ENCODE peak calls at places on chromosome 3, in seven cellular contexts. V, H, R, J, Q, T and K are unnamed samples.

GRCh38 chr3:27561591-27561990 is 77.4 kb upstream of the SLC4A7 start:
- DNase-seq in Q (no peak), R (no peak), H (no peak), V (no peak), T (no peak), J (no peak), K (no peak)

GRCh38 chr3:74328505-74328904 is 286.0 kb downstream of the CNTN3 start:
- DNase-seq in V (no peak), T (no peak), Q (no peak), R (no peak), J (no peak), H (no peak), K (no peak)

GRCh38 chr3:45965281-45966052 is 22.2 kb downstream of the CXCR6 start:
- DNase-seq in Q (peak; percentile 73), R (no peak), J (no peak), V (no peak), T (no peak), H (no peak), K (no peak)

GRCh38 chr3:133944181-133944580 is 48.5 kb upstream of the RAB6B start:
- DNase-seq in H (no peak), T (no peak), V (peak; percentile 55), Q (no peak), R (no peak), J (peak; percentile 87), K (no peak)

GRCh38 chr3:189586941-189587687 is 44.1 kb upstream of the TP63 start:
- DNase-seq in V (no peak), H (no peak), J (no peak), Q (no peak), R (no peak), T (no peak), K (no peak)

GRCh38 chr3:48187579-48188265 is 495 bp downstream of the CDC25A start:
- DNase-seq in V (no peak), T (peak; percentile 74), H (peak; percentile 35), J (peak; percentile 82), R (peak; percentile 50), Q (no peak), K (no peak)

GRCh38 chr3:197750396-197750831 is 731 bp downstream of the FYTTD1 start:
- DNase-seq in J (peak; percentile 67), H (peak; percentile 70), Q (peak; percentile 72), T (peak; percentile 85), V (peak; percentile 55), R (peak; percentile 73), K (peak; percentile 76)

GRCh38 chr3:56758539-56758981 is 43.2 kb downstream of the ARHGEF3 start:
- DNase-seq in V (peak; percentile 93), R (no peak), H (no peak), J (peak; percentile 94), T (peak; percentile 61), Q (peak; percentile 57), K (peak; percentile 30)

GRCh38 chr3:171351676-171352075 is 108.5 kb downstream of the TNIK start:
- DNase-seq in R (no peak), T (no peak), V (peak; percentile 97), H (no peak), J (peak; percentile 86), Q (no peak), K (peak; percentile 39)

GRCh38 chr3:78645628-78646310 is 1122.0 kb downstream of the ROBO1 start:
- DNase-seq in J (peak; percentile 87), H (no peak), T (peak; percentile 87), V (peak; percentile 62), Q (no peak), R (no peak), K (no peak)

GRCh38 chr3:122577409-122578028 is at the start of gene PARP15:
- DNase-seq in R (peak; percentile 9), T (no peak), V (no peak), J (peak; percentile 14), Q (peak; percentile 77), H (no peak), K (peak; percentile 14)

GRCh38 chr3:23612296-23612891 is 193.4 kb upstream of the UBE2E1 start:
- DNase-seq in T (no peak), V (peak; percentile 42), Q (no peak), J (peak; percentile 55), H (peak; percentile 35), R (peak; percentile 30), K (no peak)

GRCh38 chr3:168582503-168582902 is 486.8 kb upstream of the GOLIM4 start:
- DNase-seq in V (no peak), R (no peak), H (no peak), T (no peak), Q (no peak), J (no peak), K (no peak)

GRCh38 chr3:117281371-117281770 is 571.8 kb downstream of the TUSC7 start:
- DNase-seq in J (peak; percentile 9), R (no peak), H (no peak), V (no peak), Q (no peak), T (no peak), K (peak; percentile 20)

GRCh38 chr3:187114511-187114910 is 24.8 kb downstream of the RPL39L start:
- DNase-seq in V (no peak), J (no peak), H (no peak), T (no peak), R (no peak), Q (no peak), K (no peak)

GRCh38 chr3:43970920-43971319 is 270.8 kb upstream of the TOPAZ1 start:
- DNase-seq in J (no peak), V (no peak), H (no peak), Q (no peak), T (no peak), R (no peak), K (no peak)

GRCh38 chr3:45807645-45808540 is 11.6 kb upstream of the SLC6A20 start:
- DNase-seq in V (no peak), H (no peak), J (no peak), R (no peak), Q (no peak), T (no peak), K (no peak)

GRCh38 chr3:186097663-186098451 is 11.0 kb downstream of the ETV5 start:
- DNase-seq in Q (no peak), T (peak; percentile 87), J (peak; percentile 88), H (peak; percentile 54), R (peak; percentile 72), V (peak; percentile 89), K (peak; percentile 90)

GRCh38 chr3:20043825-20044224 is 3.6 kb downstream of the KAT2B start:
- DNase-seq in V (no peak), H (no peak), J (no peak), Q (no peak), T (no peak), R (no peak), K (no peak)

GRCh38 chr3:53483821-53484220 is 10.6 kb upstream of the CACNA1D start:
- DNase-seq in V (no peak), R (no peak), J (no peak), T (no peak), H (no peak), Q (no peak), K (no peak)

DNA sequence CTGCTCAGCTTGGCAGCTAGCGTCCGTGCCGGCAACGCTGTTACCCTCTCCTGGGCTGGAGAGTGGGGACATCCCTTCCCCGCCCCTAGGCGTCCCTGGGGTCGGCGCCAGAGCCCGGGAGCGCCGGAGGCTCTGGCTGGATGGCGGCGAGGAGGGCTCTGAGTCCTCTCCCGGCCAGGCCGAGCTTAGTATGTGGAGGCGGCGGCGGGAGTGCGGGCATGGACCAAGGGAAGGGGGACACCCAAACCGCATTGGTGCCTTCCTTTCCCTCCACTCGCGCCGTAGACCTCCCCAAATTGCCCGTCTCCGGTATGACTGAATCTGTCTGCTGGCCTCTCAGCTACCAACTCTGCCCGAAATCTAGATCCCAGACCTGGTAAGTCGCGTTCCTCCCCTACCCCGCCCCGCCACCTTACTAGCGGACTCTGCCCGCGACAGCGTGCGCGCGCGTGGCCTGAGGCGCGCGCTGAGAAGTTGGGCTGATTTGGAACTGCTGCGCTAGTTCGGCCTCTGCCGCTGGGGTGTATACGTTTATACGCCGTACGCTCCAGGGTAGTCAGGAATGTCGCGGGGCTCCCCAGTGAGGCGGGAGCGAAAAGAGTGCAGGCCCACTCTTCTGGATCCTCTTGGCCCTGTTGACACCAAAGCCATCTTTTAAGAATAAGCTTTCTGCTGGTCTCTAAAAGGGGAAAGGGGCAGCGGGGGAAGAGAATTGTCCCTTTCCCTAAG is 12.2 kb downstream of the ZIC1 start:
- DNase-seq in T (no peak), V (no peak), R (no peak), H (no peak), Q (no peak), J (no peak), K (no peak)
- TF ChIP-seq CTCF in T (no peak), V (no peak), R (no peak), H (no peak), Q (no peak), J (no peak), K (no peak)

DNA sequence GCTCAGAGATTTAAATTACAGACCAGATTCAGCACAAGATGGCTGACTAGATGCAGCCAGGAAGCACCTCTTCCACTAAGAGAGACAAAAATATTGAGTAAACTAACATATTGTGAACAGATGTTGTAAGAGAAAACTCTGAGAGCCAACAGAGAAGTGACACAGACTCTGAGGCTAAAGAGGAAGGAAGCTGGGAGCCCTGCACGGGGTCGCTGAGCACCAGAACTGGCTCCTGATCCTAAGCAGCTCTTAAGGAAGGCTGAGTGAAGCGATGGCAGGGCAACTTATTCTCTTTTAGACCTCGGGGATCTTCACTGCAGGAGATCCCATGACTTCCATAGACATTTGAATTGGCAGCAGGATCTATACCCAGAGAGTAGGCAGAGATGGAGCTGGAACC is 578.0 kb upstream of the GRM7 start:
- DNase-seq in J (no peak), V (no peak), Q (no peak), R (no peak), H (no peak), T (no peak), K (no peak)
- H3K9me3 ChIP-seq in J (no peaks in the 10 kb centered on the region), V (peaks cover 4% of the 10 kb centered on the region), Q (no peaks in the 10 kb centered on the region), R (no peaks in the 10 kb centered on the region), H (no peaks in the 10 kb centered on the region), T (no peaks in the 10 kb centered on the region), K (no peaks in the 10 kb centered on the region)

DNA sequence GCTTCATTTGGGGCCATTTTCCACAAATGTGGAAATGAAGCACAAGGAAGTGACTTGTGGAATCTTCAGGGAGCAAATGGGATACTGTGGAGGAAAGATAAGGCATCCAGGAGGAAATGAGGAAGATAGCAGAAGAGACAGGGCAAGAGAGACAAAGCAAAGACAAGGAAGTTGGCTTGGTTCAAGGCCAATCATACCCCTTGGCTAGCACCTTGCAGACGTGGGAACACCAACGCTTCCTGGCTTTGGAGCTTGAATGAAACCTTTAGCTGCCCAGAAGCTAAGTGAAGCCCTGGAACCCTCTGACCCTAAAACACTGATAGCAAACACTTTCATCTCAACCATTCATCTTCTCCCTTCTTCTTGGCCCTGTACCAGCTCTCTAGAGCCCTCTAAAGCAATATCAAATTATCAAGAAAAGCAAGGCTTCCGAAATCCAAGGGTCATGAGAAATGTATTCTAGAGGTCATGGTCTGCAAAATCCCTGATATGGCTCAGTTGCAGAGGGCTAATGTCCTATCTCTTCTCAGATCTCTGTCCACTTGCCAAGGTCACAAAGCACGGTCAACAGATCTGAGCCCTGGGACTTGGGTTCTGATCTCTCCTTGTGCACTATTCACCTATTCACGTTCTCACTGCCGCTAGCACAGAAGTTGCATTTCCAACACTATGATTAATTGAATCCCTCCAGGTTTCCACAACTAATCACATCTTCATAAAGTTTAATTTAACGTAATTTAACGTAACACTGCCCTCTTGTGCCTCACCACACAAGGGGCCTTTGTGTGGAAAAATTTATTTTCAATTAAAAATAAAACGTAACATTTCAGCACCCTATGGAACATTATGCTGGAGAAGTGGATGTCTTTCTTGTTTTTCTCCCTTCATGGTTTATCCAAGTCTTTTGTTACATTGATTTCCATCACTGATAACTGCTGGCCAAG is 557.6 kb upstream of the ADAMTS9 start:
- DNase-seq in V (peak; percentile 12), J (peak; percentile 58), H (no peak), T (no peak), R (no peak), Q (no peak), K (no peak)
- TF ChIP-seq CTCF in V (peak; percentile 35), J (peak; percentile 60), H (peak; percentile 59), T (peak; percentile 59), R (peak; percentile 55), Q (no peak), K (peak; percentile 55)

GRCh38 chr3:7263347-7264195 is 402.7 kb downstream of the GRM7 start:
- DNase-seq in Q (no peak), V (no peak), R (no peak), T (no peak), H (no peak), J (no peak), K (no peak)
- H3K9me3 ChIP-seq in Q (no peaks in the 10 kb centered on the region), V (no peaks in the 10 kb centered on the region), R (no peaks in the 10 kb centered on the region), T (no peaks in the 10 kb centered on the region), H (peaks cover 11% of the 10 kb centered on the region), J (no peaks in the 10 kb centered on the region), K (no peaks in the 10 kb centered on the region)